ENCODE peak calls at places on chromosome 19, in four cellular contexts. One of them, this sample, is unnamed.

GRCh38 chr19:29315566-29315965 is 102.6 kb upstream of the UQCRFS1 start:
- DNase-seq in left lung: no peak
- DNase-seq in astrocyte: no peak
- DNase-seq in cardiac muscle cell: no peak
- DNase-seq in this sample: no peak

GRCh38 chr19:15332311-15332996 is at the start of gene BRD4:
- DNase-seq in left lung: peak; percentile 91
- DNase-seq in cardiac muscle cell: peak; percentile 86
- DNase-seq in astrocyte: no peak
- DNase-seq in this sample: peak; percentile 78

GRCh38 chr19:47723573-47723923 is 10.3 kb downstream of the EHD2 start:
- DNase-seq in astrocyte: peak; percentile 92
- DNase-seq in cardiac muscle cell: no peak
- DNase-seq in left lung: no peak
- DNase-seq in this sample: no peak

GRCh38 chr19:41861846-41862245 is 1.8 kb downstream of the RPS19 start:
- DNase-seq in left lung: no peak
- DNase-seq in astrocyte: no peak
- DNase-seq in cardiac muscle cell: no peak
- DNase-seq in this sample: no peak

GRCh38 chr19:18853755-18854427 is 22.1 kb downstream of the UPF1 start:
- DNase-seq in cardiac muscle cell: no peak
- DNase-seq in left lung: no peak
- DNase-seq in astrocyte: no peak
- DNase-seq in this sample: no peak

GRCh38 chr19:46107371-46107770 is 17.1 kb downstream of the IGFL3 start:
- DNase-seq in cardiac muscle cell: no peak
- DNase-seq in left lung: no peak
- DNase-seq in astrocyte: peak; percentile 91
- DNase-seq in this sample: no peak

GRCh38 chr19:4861147-4861546 is 6.3 kb downstream of the PLIN3 start:
- DNase-seq in cardiac muscle cell: no peak
- DNase-seq in astrocyte: no peak
- DNase-seq in left lung: no peak
- DNase-seq in this sample: no peak

GRCh38 chr19:40165362-40165937 is 25.8 kb upstream of the MAP3K10 start:
- DNase-seq in cardiac muscle cell: peak; percentile 56
- DNase-seq in left lung: peak; percentile 81
- DNase-seq in astrocyte: no peak
- DNase-seq in this sample: peak; percentile 63

GRCh38 chr19:19434483-19435045 is 29.1 kb downstream of the GATAD2A start:
- DNase-seq in cardiac muscle cell: no peak
- DNase-seq in left lung: no peak
- DNase-seq in astrocyte: peak; percentile 26
- DNase-seq in this sample: no peak

GRCh38 chr19:49116544-49116943 is 2.4 kb downstream of the LIN7B start:
- DNase-seq in astrocyte: no peak
- DNase-seq in left lung: no peak
- DNase-seq in cardiac muscle cell: no peak
- DNase-seq in this sample: no peak

GRCh38 chr19:55661826-55662225 is 7.0 kb downstream of the U2AF2 start:
- DNase-seq in astrocyte: no peak
- DNase-seq in cardiac muscle cell: no peak
- DNase-seq in left lung: peak; percentile 1
- DNase-seq in this sample: no peak

DNA sequence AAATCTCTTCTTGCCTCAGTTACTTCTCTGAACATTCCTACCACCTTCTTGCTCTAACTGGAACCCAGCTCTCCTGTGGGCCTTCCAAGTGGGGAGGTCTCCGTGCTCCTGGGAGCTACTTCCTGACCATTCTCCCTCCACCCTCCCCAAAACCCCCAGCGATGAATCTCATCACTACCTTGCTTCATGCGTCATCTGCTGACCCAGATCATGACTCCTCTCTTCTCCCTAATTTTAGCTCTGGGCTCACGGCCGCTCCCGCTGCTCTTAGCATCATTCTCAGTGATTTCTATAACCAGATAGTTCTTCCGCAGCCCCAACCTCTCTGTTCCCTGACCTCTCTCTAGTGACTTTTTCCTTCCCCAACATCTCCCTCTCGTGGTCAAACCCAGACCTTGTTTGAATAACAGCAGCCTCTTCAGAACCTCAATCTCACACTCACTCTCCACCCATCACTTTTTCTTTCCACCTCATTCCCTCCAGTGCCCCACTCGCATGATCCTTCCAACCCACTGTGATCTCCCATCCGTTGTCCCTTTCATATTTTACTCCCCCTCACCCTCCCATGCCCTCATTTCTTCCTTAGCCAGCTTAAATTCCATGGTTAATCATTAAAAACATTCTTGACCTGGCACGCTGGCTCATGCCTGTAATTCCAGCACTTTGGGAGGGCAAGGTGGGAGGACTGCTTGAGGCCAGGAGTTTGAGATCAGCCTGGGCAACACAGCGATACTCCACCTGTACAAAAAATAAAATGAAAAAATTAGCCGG is 21.8 kb downstream of the MRPS12 start:
- DNase-seq in left lung: no peak
- DNase-seq in cardiac muscle cell: peak; percentile 43
- DNase-seq in astrocyte: no peak
- DNase-seq in this sample: no peak
- TF ChIP-seq CTCF in left lung: no peak
- TF ChIP-seq CTCF in cardiac muscle cell: peak; percentile 21
- TF ChIP-seq CTCF in astrocyte: peak; percentile 36
- TF ChIP-seq CTCF in this sample: peak; percentile 52

GRCh38 chr19:34662919-34663318 is 14.0 kb downstream of the SCGB2B2 start:
- DNase-seq in left lung: no peak
- DNase-seq in cardiac muscle cell: no peak
- DNase-seq in astrocyte: no peak
- DNase-seq in this sample: no peak
- TF ChIP-seq CTCF in left lung: peak; percentile 38
- TF ChIP-seq CTCF in cardiac muscle cell: peak; percentile 24
- TF ChIP-seq CTCF in astrocyte: no peak
- TF ChIP-seq CTCF in this sample: peak; percentile 37

DNA sequence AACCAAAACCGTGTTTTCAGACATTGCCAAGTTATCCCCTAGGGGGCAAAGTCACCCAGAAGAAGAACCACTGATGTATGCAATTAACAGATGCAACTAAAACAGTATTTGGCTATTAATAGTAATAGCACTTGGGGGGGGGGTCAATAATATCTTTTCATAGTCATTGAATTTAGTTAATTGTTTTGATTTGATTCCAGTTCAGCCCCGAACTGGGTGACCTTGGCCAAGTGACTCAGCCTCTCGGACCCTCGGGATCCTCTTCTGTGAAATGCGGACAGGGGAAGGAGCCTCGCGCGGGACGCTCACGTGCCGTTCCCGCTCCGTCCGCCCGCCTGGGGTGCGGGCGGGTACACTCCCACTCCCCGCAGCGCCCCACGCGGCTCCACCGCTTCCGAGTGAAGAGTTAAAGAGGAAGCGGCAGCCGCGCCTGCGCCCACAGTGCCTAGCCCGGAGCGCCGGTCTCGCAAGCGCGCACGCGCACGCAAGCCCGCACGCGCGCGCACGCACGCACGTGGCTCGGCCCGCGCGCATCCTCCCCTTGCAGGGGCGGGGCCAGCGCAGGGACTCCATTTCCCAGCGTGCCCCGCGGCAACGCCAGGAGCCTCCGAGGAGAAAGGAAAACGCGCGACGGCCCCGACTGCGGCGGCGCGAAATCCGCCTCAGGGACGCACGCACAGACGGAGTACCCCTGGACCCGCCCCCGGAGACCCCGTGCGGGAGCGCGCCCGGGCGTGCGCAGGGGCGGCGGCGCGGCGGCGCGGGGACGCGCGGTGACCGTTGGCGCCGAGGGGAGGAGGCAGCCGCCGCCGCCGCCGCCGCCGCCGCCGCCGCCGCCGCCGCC is at the start of gene DAZAP1:
- DNase-seq in cardiac muscle cell: peak; percentile 99
- DNase-seq in astrocyte: peak; percentile 90
- DNase-seq in left lung: peak; percentile 100
- DNase-seq in this sample: peak; percentile 100
- TF ChIP-seq CTCF in cardiac muscle cell: peak; percentile 38
- TF ChIP-seq CTCF in astrocyte: peak; percentile 39
- TF ChIP-seq CTCF in left lung: no peak
- TF ChIP-seq CTCF in this sample: peak; percentile 70

GRCh38 chr19:7916137-7916907 is 1.7 kb downstream of the TGFBR3L start:
- DNase-seq in astrocyte: no peak
- DNase-seq in left lung: peak; percentile 87
- DNase-seq in cardiac muscle cell: peak; percentile 34
- DNase-seq in this sample: peak; percentile 67
- TF ChIP-seq CTCF in astrocyte: no peak
- TF ChIP-seq CTCF in left lung: no peak
- TF ChIP-seq CTCF in cardiac muscle cell: no peak
- TF ChIP-seq CTCF in this sample: no peak

DNA sequence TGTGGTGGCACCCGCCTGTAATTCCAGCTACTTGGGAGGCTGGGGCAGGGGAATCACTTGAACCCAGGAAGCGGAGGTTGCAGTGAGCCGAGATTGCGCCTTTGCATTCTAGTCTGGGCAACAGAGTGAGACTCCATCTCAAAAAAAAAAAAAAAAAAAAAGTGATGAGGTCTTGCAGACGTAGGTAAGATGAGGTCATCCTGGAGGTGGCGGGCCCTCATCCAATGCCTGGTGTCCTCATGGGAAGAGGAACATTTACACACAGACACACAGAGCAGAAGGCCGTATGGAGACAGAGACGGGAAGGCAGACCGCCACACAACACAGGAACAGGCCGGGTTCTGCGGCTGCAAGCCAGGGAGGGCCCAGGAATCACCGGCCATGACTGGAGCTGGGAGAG is 4.4 kb downstream of the CACTIN start:
- DNase-seq in cardiac muscle cell: no peak
- DNase-seq in left lung: no peak
- DNase-seq in astrocyte: no peak
- DNase-seq in this sample: no peak
- TF ChIP-seq CTCF in cardiac muscle cell: no peak
- TF ChIP-seq CTCF in left lung: no peak
- TF ChIP-seq CTCF in astrocyte: no peak
- TF ChIP-seq CTCF in this sample: no peak

GRCh38 chr19:16376649-16377048 is 52.0 kb downstream of the KLF2 start:
- DNase-seq in astrocyte: no peak
- DNase-seq in cardiac muscle cell: peak; percentile 52
- DNase-seq in left lung: no peak
- DNase-seq in this sample: no peak
- TF ChIP-seq CTCF in astrocyte: no peak
- TF ChIP-seq CTCF in cardiac muscle cell: peak; percentile 43
- TF ChIP-seq CTCF in left lung: peak; percentile 42
- TF ChIP-seq CTCF in this sample: peak; percentile 31

GRCh38 chr19:35734889-35735288 is 7.4 kb downstream of the IGFLR1 start:
- DNase-seq in left lung: no peak
- DNase-seq in astrocyte: no peak
- DNase-seq in cardiac muscle cell: no peak
- DNase-seq in this sample: no peak

GRCh38 chr19:35738021-35738886 is 4.0 kb downstream of the IGFLR1 start:
- DNase-seq in astrocyte: no peak
- DNase-seq in left lung: peak; percentile 76
- DNase-seq in cardiac muscle cell: no peak
- DNase-seq in this sample: no peak

GRCh38 chr19:35739275-35740107 is 2.8 kb downstream of the IGFLR1 start:
- DNase-seq in left lung: peak; percentile 80
- DNase-seq in astrocyte: no peak
- DNase-seq in cardiac muscle cell: no peak
- DNase-seq in this sample: no peak

GRCh38 chr19:35738887-35739229 is 3.4 kb downstream of the IGFLR1 start:
- DNase-seq in cardiac muscle cell: no peak
- DNase-seq in astrocyte: no peak
- DNase-seq in left lung: no peak
- DNase-seq in this sample: no peak

GRCh38 chr19:35736913-35737886 is 5.1 kb downstream of the IGFLR1 start:
- DNase-seq in astrocyte: no peak
- DNase-seq in cardiac muscle cell: no peak
- DNase-seq in left lung: no peak
- DNase-seq in this sample: no peak
- TF ChIP-seq CTCF in astrocyte: no peak
- TF ChIP-seq CTCF in cardiac muscle cell: peak; percentile 2
- TF ChIP-seq CTCF in left lung: no peak
- TF ChIP-seq CTCF in this sample: no peak

GRCh38 chr19:2543463-2544442 is 67.8 kb downstream of the GADD45B start:
- DNase-seq in left lung: peak; percentile 97
- DNase-seq in astrocyte: peak; percentile 98
- DNase-seq in cardiac muscle cell: peak; percentile 92
- DNase-seq in this sample: peak; percentile 64
- TF ChIP-seq CTCF in left lung: no peak
- TF ChIP-seq CTCF in astrocyte: no peak
- TF ChIP-seq CTCF in cardiac muscle cell: peak; percentile 46
- TF ChIP-seq CTCF in this sample: no peak

GRCh38 chr19:30968210-30968609 is 381.0 kb downstream of the TSHZ3 start:
- DNase-seq in left lung: no peak
- DNase-seq in cardiac muscle cell: no peak
- DNase-seq in astrocyte: no peak
- DNase-seq in this sample: no peak
- TF ChIP-seq CTCF in left lung: no peak
- TF ChIP-seq CTCF in cardiac muscle cell: no peak
- TF ChIP-seq CTCF in astrocyte: no peak
- TF ChIP-seq CTCF in this sample: no peak

DNA sequence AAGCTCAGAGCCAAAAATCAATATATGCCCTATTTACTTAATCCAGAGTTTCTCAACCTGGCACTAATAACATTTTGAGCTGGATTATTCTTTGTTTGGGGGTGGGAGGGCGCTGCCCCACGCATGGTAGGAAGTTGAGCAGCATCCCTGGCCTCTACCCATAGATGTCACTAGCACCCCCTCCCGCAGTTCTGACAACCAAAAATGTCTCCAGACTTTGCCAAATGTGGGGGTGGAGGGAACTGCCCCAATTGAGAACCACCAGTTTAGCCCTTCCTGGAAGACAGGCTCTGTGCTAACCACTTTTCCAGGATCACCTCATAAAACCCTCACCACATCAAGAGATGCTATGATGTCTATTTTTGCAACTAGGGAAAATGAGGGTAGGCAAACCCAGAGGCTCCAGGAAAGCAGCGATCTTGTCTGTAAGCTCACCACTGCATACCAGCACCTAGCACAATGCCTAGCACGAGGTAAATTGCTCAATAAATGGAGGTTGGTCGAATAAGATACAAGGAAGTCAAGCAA is 1.1 kb downstream of the TRIR start:
- DNase-seq in left lung: no peak
- DNase-seq in astrocyte: peak; percentile 54
- DNase-seq in cardiac muscle cell: no peak
- DNase-seq in this sample: no peak
- TF ChIP-seq CTCF in left lung: no peak
- TF ChIP-seq CTCF in astrocyte: peak; percentile 35
- TF ChIP-seq CTCF in cardiac muscle cell: peak; percentile 37
- TF ChIP-seq CTCF in this sample: peak; percentile 20